ENCODE peak calls at places on chromosomes 16 and 17, in eight cellular contexts. R is nucleus accumbens; I is stimulated activated CD8-positive, alpha-beta memory T cell treated with anti-CD3 and anti-CD28 coated beads, Interleukin-15, amount 100 ng/mL, for 1 hour; T is C1 segment of cervical spinal cord; G is left colon; B is lower leg skin; X is HFF-Myc; K is HCT116. Z is an unnamed sample.

GRCh38 chr16:72561-73537 is at the start of gene RHBDF1:
- DNase-seq in R (no peak), I (no peak), T (no peak), G (peak), B (no peak), X (no peak), K (no peak), Z (no peak)

GRCh38 chr17:19724501-19725420 is 8.4 kb upstream of the SLC47A2 start:
- DNase-seq in R (peak), I (peak), T (peak), G (peak), B (peak), X (no peak), K (no peak), Z (no peak)

GRCh38 chr16:75011634-75012307 is 12.9 kb downstream of the ZNRF1 start:
- DNase-seq in R (peak), I (no peak), T (no peak), G (no peak), B (peak), X (peak), K (peak), Z (peak)

GRCh38 chr16:25224731-25225319 is 8.1 kb downstream of the AQP8 start:
- DNase-seq in R (no peak), I (no peak), T (no peak), G (no peak), B (no peak), X (no peak), K (no peak), Z (no peak)

GRCh38 chr16:87789437-87790277 is 23.9 kb upstream of the KLHDC4 start:
- DNase-seq in R (no peak), I (no peak), T (no peak), G (no peak), B (no peak), X (no peak), K (no peak), Z (no peak)

GRCh38 chr16:88924834-88925539 is 52.0 kb downstream of the CBFA2T3 start:
- DNase-seq in R (peak), I (no peak), T (no peak), G (no peak), B (no peak), X (peak), K (peak), Z (peak)

GRCh38 chr16:57863434-57864160 is 61.3 kb upstream of the KIFC3 start:
- DNase-seq in R (peak), I (no peak), T (peak), G (peak), B (peak), X (peak), K (peak), Z (peak)

GRCh38 chr17:48002208-48002919 is 31.5 kb downstream of the CDK5RAP3 start:
- DNase-seq in R (no peak), I (no peak), T (no peak), G (no peak), B (no peak), X (peak), K (no peak), Z (peak)

GRCh38 chr17:68709995-68710780 is 109.0 kb upstream of the FAM20A start:
- DNase-seq in R (no peak), I (no peak), T (no peak), G (no peak), B (no peak), X (peak), K (no peak), Z (peak)

GRCh38 chr16:67666032-67666537 is 465 bp downstream of the ENKD1 start:
- DNase-seq in R (peak), I (no peak), T (no peak), G (peak), B (no peak), X (no peak), K (no peak), Z (no peak)

GRCh38 chr17:49035470-49036269 is 38.5 kb downstream of the IGF2BP1 start:
- DNase-seq in R (no peak), I (no peak), T (no peak), G (no peak), B (no peak), X (no peak), K (peak), Z (no peak)

GRCh38 chr16:77679901-77680300 is 42.4 kb upstream of the NUDT7 start:
- DNase-seq in R (no peak), I (no peak), T (no peak), G (no peak), B (no peak), X (no peak), K (peak), Z (peak)